ENCODE peak calls at places on chromosomes 3 and 15, in eight cellular contexts. E, X, F, W, Z, N, V and P are unnamed samples. For H3K36me3, the result is how much of the 10 kb centered on the place peaks cover.

GRCh38 chr3:196643201-196643749 is 3.8 kb downstream of the NRROS start:
- DNase-seq in Z (no peak), F (no peak), W (no peak), E (no peak), V (peak), X (no peak), N (no peak), P (no peak)

GRCh38 chr3:114319453-114319852 is 25.6 kb downstream of the TIGIT start:
- DNase-seq in F (no peak), Z (no peak), E (no peak), N (no peak), V (peak), W (peak), X (peak), P (peak)

GRCh38 chr15:73991260-73991659 is 835 bp downstream of the STOML1 start:
- DNase-seq in X (no peak), V (no peak), F (no peak), W (peak), N (no peak), Z (no peak), E (no peak), P (no peak)

GRCh38 chr3:115975353-115975752 is 352.0 kb downstream of the GAP43 start:
- DNase-seq in W (no peak), X (no peak), F (no peak), N (peak), Z (no peak), V (no peak), E (no peak), P (peak)

GRCh38 chr3:142319094-142319493 is 93.7 kb upstream of the GK5 start:
- DNase-seq in E (no peak), X (no peak), F (no peak), Z (no peak), N (peak), W (no peak), V (no peak), P (peak)

GRCh38 chr15:101615414-101615985 is 36.7 kb downstream of the TM2D3 start:
- DNase-seq in V (no peak), E (no peak), Z (no peak), W (no peak), F (no peak), X (no peak), N (no peak), P (no peak)

GRCh38 chr15:74587924-74588323 is 27.7 kb upstream of the CLK3 start:
- DNase-seq in N (no peak), V (no peak), W (no peak), X (no peak), F (no peak), E (no peak), Z (no peak), P (no peak)

GRCh38 chr3:171198781-171199472 is 172.4 kb upstream of the SLC2A2 start:
- DNase-seq in E (no peak), F (no peak), N (no peak), V (no peak), Z (no peak), W (no peak), X (no peak), P (no peak)

GRCh38 chr3:17014734-17015133 is 130.0 kb downstream of the PLCL2 start:
- DNase-seq in W (no peak), Z (no peak), F (no peak), X (no peak), N (no peak), E (no peak), V (no peak), P (no peak)

GRCh38 chr15:39887832-39888231 is 32.2 kb downstream of the GPR176 start:
- DNase-seq in N (peak), E (peak), V (no peak), F (no peak), X (no peak), W (peak), Z (no peak), P (peak)

GRCh38 chr3:63607716-63608115 is 44.8 kb upstream of the SNTN start:
- DNase-seq in V (no peak), X (no peak), E (no peak), N (no peak), Z (no peak), W (no peak), F (no peak), P (no peak)

GRCh38 chr15:65248506-65248905 is 37.2 kb upstream of the CILP start:
- DNase-seq in W (peak), V (no peak), Z (no peak), E (no peak), F (no peak), X (no peak), N (no peak), P (no peak)

GRCh38 chr15:98003528-98003927 is 43.0 kb downstream of the ARRDC4 start:
- DNase-seq in Z (no peak), F (no peak), N (no peak), X (no peak), V (peak), E (no peak), W (no peak), P (peak)

GRCh38 chr3:79032686-79033318 is 735.0 kb downstream of the ROBO1 start:
- DNase-seq in Z (peak), V (peak), N (peak), X (peak), F (no peak), E (no peak), W (peak), P (peak)

GRCh38 chr3:11944052-11944673 is 60.0 kb upstream of the SYN2 start:
- DNase-seq in N (peak), E (no peak), Z (no peak), V (peak), F (no peak), X (no peak), W (peak), P (peak)

GRCh38 chr15:81002254-81003022 is 1.7 kb downstream of the TLNRD1 start:
- DNase-seq in E (no peak), V (no peak), F (peak), X (no peak), Z (no peak), W (peak), N (no peak), P (no peak)

GRCh38 chr3:74268753-74269152 is 345.7 kb downstream of the CNTN3 start:
- DNase-seq in E (no peak), Z (no peak), F (no peak), W (no peak), N (no peak), V (no peak), X (no peak), P (no peak)

GRCh38 chr3:81218023-81218422 is 543.4 kb downstream of the GBE1 start:
- DNase-seq in V (peak), X (peak), W (peak), F (no peak), N (no peak), E (no peak), Z (no peak), P (peak)

GRCh38 chr3:186818956-186819355 is 12.7 kb upstream of the RFC4 start:
- DNase-seq in V (no peak), X (no peak), Z (no peak), F (no peak), N (no peak), E (no peak), W (no peak), P (no peak)

GRCh38 chr3:138199847-138200246 is 12.7 kb downstream of the ARMC8 start:
- DNase-seq in E (no peak), X (no peak), W (no peak), V (no peak), F (no peak), Z (no peak), N (peak), P (no peak)

GRCh38 chr3:49377483-49377882 is 19.3 kb upstream of the GPX1 start:
- DNase-seq in Z (no peak), N (peak), X (no peak), W (no peak), E (no peak), F (no peak), V (peak), P (peak)

DNA sequence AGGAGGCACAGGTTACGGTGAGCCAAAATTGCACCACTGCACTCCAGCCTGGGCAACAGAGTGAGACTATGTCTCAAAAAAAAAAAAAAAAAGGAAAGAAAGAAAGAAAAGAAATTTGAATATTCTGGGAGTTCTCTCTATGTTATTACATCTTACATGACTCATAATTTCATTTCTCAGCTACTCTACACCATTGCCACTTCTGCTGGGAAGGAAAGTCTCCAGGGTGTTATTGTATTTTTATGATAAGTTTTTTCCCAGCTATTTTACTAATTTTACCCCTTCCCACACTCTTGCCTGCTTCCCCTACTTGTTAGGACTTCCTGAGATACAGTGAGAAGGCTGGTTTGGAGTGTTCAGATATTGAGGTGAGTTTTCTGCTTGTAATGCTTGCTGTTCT is 69.6 kb upstream of the UMPS start:
- DNase-seq in F (no peak), X (no peak), V (no peak), W (no peak), N (no peak), E (no peak), Z (no peak), P (no peak)
- H3K27ac ChIP-seq in F (no peak), X (no peak), V (no peak), W (no peak), N (no peak), E (no peak), Z (no peak), P (no peak)

DNA sequence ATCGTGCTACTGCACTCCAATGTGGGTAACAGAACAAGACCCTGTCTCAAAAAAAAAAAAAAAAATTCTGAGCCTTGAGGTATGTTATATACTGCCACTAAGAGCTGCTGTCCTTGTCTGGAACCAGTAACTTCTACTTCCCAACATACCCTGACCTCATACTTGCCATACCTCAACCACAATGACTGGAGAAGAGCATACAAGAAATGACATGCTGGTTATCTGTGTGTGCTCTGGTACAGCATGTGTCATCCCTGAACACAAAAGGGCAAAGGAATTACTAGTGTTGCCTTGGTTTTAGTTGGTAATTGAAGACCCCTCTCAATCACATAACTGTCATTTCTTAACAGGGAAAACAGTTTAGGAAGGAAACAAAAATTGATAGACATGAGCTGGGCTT is 54.5 kb downstream of the MRPS25 start:
- DNase-seq in X (no peak), E (no peak), V (peak), F (no peak), N (peak), W (no peak), Z (no peak), P (no peak)
- H3K36me3 ChIP-seq in X (under half), E (under half), V (under half), F (under half), N (under half), W (under half), Z (under half), P (under half)

GRCh38 chr3:99911433-99911832 is 93.8 kb downstream of the CMSS1 start:
- DNase-seq in X (no peak), N (no peak), F (no peak), Z (no peak), E (no peak), V (no peak), W (no peak), P (no peak)

GRCh38 chr3:99915911-99916310 is 98.2 kb downstream of the CMSS1 start:
- DNase-seq in X (no peak), E (no peak), F (no peak), Z (no peak), V (no peak), W (no peak), N (no peak), P (no peak)

GRCh38 chr3:99907959-99908544 is 90.4 kb downstream of the CMSS1 start:
- DNase-seq in V (no peak), W (no peak), E (no peak), N (no peak), F (no peak), Z (no peak), X (no peak), P (peak)

GRCh38 chr3:99910752-99911151 is 93.1 kb downstream of the CMSS1 start:
- DNase-seq in V (no peak), W (no peak), F (no peak), X (no peak), Z (no peak), N (no peak), E (no peak), P (peak)

DNA sequence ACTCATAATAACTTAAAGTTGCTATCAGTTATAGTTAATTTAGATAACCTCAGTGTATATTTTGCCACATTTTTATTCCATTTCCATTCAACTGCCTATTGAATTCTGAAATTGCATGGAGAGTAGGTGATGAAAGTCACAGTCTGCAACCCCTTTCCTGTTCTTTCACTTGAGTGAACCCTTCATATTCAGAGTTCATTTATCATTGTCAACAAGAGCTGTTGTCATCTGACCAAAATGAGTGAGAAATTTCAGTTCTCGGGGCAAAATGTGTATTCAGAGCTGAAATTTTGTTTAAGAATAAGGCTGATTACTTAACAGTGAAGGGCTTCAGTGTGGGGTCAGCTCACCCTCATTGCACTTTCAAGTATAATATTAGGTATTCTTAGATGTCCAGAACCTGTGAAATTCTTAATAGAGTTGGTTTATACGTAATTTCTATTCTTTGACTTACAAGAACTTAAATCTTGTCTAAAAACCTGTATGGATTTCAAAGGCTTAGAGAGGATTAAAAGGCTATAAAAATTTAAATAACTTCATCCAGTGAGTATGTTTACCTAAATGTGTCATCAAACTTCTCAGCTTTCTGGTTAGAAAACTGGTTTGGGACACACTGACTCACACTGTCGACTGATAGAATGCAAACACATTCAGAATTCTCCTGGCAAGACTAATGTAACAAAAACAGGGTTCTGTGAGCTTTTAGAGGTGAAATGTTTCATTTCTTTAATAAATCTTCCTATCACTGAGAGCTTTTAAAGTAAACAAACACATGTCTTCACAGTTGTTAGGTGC is 92.2 kb downstream of the CMSS1 start:
- DNase-seq in Z (no peak), V (no peak), E (no peak), W (no peak), X (no peak), F (no peak), N (no peak), P (peak)
- H3K27ac ChIP-seq in Z (no peak), V (no peak), E (no peak), W (no peak), X (no peak), F (no peak), N (no peak), P (peak)

GRCh38 chr3:5510300-5510699 is 322.8 kb downstream of the EDEM1 start:
- DNase-seq in F (no peak), E (no peak), N (no peak), Z (no peak), W (no peak), V (no peak), X (no peak), P (no peak)
- H3K36me3 ChIP-seq in F (under half), E (under half), N (under half), Z (under half), W (under half), V (under half), X (under half), P (under half)

GRCh38 chr3:134370611-134371451 is 3.4 kb downstream of the AMOTL2 start:
- DNase-seq in V (no peak), F (no peak), X (no peak), W (no peak), Z (no peak), N (no peak), E (no peak), P (no peak)
- H3K27ac ChIP-seq in V (peak), F (peak), X (peak), W (no peak), Z (peak), N (no peak), E (no peak), P (no peak)

GRCh38 chr3:184332370-184333090 is 4.9 kb upstream of the FAM131A start:
- DNase-seq in V (peak), F (no peak), E (no peak), X (no peak), W (no peak), N (no peak), Z (no peak), P (peak)
- H3K36me3 ChIP-seq in V (half or more), F (under half), E (under half), X (half or more), W (half or more), N (half or more), Z (half or more), P (half or more)

GRCh38 chr3:129690406-129690805 is 83.9 kb upstream of the PLXND1 start:
- DNase-seq in V (peak), W (peak), Z (peak), X (peak), N (peak), E (peak), F (no peak), P (peak)

GRCh38 chr3:129689036-129689435 is 82.6 kb upstream of the PLXND1 start:
- DNase-seq in V (no peak), Z (no peak), N (no peak), X (no peak), F (no peak), W (no peak), E (no peak), P (no peak)

GRCh38 chr3:129687586-129688125 is 81.2 kb upstream of the PLXND1 start:
- DNase-seq in E (no peak), Z (no peak), N (no peak), X (no peak), V (no peak), W (no peak), F (no peak), P (no peak)

GRCh38 chr3:129686941-129687340 is 80.5 kb upstream of the PLXND1 start:
- DNase-seq in X (no peak), N (peak), V (no peak), E (no peak), W (peak), F (no peak), Z (no peak), P (peak)

DNA sequence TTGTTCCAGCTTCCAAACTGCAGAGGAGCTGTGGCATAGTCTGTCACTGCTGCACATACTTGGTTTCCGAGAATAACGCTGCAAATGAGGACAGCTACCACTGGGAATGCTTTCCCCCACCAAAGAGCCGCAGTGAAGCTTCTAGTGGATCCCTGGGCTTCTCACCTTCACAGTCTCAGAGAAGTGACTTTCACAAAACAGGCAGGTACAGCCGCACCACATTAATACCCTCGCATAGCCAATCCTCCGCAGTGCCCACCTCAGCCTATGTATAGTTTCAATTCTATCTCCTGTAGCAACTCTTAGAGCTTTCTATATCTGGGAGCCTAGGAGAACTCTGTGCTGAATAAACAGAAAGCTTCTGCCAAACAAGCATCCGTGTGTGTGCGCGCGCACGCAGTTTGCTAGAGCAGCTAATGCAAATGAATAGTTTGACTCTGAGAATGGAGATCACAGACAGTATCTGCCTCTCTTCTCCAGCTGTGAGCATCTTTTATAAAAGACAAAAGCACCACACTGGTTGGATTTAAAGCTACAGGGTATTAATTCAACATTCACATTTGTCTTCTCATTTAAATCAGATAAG is 81.9 kb upstream of the PLXND1 start:
- DNase-seq in E (no peak), F (no peak), X (peak), N (no peak), Z (no peak), W (peak), V (no peak), P (no peak)
- H3K27ac ChIP-seq in E (no peak), F (no peak), X (peak), N (no peak), Z (peak), W (peak), V (peak), P (no peak)

DNA sequence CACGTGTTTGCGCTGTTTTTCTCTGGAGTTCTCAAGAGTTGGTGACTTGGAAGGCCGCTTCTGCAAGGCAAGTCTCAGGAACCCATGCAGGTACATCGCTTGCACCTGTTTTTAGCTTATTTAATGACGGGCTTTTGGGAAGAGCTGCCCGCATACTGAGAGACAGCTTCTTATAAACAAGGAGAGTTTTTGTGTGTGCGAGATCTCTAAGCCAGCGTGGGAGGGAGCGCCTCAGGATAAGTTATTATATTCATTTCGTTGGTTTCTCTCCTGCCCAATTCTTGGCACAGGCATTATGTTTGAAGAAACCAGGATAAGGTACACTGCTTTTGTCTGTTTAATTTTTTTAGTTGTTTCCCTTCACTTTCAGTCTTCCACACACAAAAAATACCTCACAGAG is 11.4 kb upstream of the SACM1L start:
- DNase-seq in V (no peak), F (no peak), Z (no peak), E (no peak), X (no peak), N (no peak), W (no peak), P (no peak)
- H3K36me3 ChIP-seq in V (under half), F (under half), Z (under half), E (under half), X (under half), N (half or more), W (under half), P (half or more)

GRCh38 chr15:90316139-90316538 is 35.9 kb upstream of the ZNF774 start:
- DNase-seq in F (no peak), W (no peak), E (no peak), N (no peak), V (no peak), X (no peak), Z (no peak), P (peak)
- H3K27ac ChIP-seq in F (no peak), W (no peak), E (no peak), N (no peak), V (no peak), X (no peak), Z (peak), P (peak)